ENCODE peak calls at places on chromosome 14, in four cellular contexts. S, U, O and P are unnamed samples.
A peak's percentile ranks its signal among the peaks of the same experiment; 100 is the strongest.

GRCh38 chr14:75306917-75307699 is 28.5 kb downstream of the FOS start:
- DNase-seq in S (no peak), U (peak; percentile 23), O (peak; percentile 26), P (no peak)

GRCh38 chr14:53152627-53152908 is 555 bp downstream of the DDHD1 start:
- DNase-seq in S (no peak), U (peak; percentile 27), O (no peak), P (no peak)

GRCh38 chr14:77243853-77244252 is 27.2 kb downstream of the NGB start:
- DNase-seq in S (no peak), U (no peak), O (no peak), P (no peak)

GRCh38 chr14:83372271-83372670 is 1838.6 kb upstream of the SEL1L start:
- DNase-seq in S (no peak), U (no peak), O (no peak), P (no peak)

GRCh38 chr14:37594916-37595808 is at the start of the genes FOXA1 and TTC6:
- DNase-seq in S (peak; percentile 96), U (peak; percentile 65), O (peak; percentile 31), P (no peak)

GRCh38 chr14:23169622-23170021 is 13.8 kb downstream of the SLC7A8 start:
- DNase-seq in S (no peak), U (no peak), O (no peak), P (no peak)

GRCh38 chr14:33959692-33960151 is 8.8 kb upstream of the EGLN3 start:
- DNase-seq in S (no peak), U (no peak), O (no peak), P (no peak)

GRCh38 chr14:73743431-73743931 is 29.3 kb upstream of the PNMA1 start:
- DNase-seq in S (no peak), U (no peak), O (no peak), P (no peak)

GRCh38 chr14:72998252-72998903 is 28.5 kb downstream of the ZFYVE1 start:
- DNase-seq in S (no peak), U (no peak), O (no peak), P (no peak)

GRCh38 chr14:75315143-75315542 is 36.5 kb downstream of the FOS start:
- DNase-seq in S (no peak), U (no peak), O (no peak), P (no peak)

GRCh38 chr14:30295980-30296379 is 263.0 kb upstream of the G2E3 start:
- DNase-seq in S (no peak), U (peak; percentile 9), O (no peak), P (no peak)

GRCh38 chr14:24883571-24883970 is 166.4 kb downstream of the STXBP6 start:
- DNase-seq in S (no peak), U (no peak), O (no peak), P (no peak)

DNA sequence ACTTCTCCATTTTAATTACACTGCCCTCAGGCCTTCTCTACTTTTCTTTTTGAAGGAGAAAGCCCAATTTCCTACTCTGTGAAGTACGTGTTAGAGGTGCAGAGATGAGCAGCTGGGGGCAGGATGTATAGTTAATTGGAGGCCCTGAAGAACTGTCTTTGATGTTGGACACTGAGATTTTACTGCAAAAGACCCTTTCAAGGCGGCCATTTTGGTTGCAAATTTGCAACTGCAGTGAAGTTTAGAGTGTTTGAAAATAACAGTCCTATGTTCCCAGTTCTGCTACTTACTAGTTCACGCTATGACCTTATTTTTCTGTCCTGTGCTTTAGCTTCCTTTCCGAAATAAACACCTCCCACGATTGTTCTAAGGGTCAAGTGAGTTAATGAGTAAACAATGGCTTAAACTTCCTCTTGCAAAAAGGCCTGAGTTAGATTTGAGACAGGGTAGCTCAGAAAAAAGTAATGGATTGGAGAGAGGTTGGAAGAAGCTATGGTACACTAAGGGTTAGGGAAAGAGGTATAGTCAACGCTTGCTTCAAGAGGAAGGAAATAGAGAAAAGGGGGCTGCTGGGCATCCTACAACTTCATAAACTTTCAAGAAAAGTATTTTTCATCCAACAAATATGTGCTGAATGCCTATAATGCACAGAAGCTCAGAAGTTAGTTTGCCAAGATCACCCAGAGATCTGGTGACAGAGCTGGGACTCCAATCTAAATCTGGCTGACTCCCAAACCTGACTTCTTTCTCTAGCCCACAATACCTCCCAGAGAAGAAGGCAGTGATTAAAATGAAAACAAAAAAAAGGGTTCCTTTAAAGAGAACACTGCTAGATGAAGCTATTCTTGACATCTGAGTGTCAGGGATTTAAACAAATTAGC is 26.4 kb upstream of the DICER1 start:
- DNase-seq in S (no peak), U (no peak), O (no peak), P (no peak)
- H3K27ac ChIP-seq in S (no peak overlapping the region), U (no peak overlapping the region), O (no peak overlapping the region), P (no peak overlapping the region)

DNA sequence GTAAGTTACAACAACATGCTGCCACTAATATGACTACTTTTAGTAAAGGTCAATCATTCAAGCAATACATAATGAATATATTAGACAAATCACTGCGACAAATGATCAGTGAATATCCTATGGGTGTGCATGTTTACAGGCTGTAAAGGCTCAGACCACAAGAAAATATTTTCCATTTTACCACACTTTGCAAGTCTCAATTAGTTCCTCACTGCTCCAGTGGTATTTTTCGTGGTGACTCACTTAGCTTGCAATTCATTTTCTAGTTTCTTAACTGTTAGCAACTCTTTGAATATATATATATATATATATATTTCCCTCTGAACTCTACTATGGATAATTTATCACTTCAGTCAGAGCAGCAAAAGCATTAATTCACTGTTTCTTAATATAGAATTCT is 96.9 kb downstream of the EML5 start:
- DNase-seq in S (no peak), U (no peak), O (no peak), P (no peak)
- TF ChIP-seq TCF7L2 in S (no peak), U (no peak), O (no peak), P (no peak)

DNA sequence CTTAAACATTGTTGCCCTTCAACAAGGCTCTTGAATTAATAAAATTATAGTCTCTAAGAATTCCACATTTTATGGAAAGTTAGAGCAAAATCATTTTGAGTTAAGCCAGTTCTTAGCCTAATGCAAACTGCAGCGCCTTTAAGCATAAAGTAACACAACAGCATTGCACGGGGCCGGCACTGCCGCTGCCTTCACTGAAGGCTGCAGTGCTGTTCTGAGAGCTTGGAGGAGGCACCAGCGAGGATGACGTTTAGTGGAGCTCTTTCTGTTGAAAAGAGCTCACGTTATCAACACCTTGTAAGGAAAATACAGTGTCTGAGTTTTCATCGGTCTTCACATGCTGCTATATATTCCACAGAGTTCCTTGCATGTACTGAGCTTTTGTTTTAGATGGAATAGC is 38.3 kb upstream of the DYNC1H1 start:
- DNase-seq in S (no peak), U (no peak), O (no peak), P (no peak)
- H3K27ac ChIP-seq in S (no peak overlapping the region), U (peak overlapping the region; percentile 29), O (no peak overlapping the region), P (no peak overlapping the region)

GRCh38 chr14:103562385-103563088 is at the start of the genes BAG5 and COA8:
- DNase-seq in S (peak; percentile 68), U (peak; percentile 82), O (peak; percentile 76), P (no peak)

GRCh38 chr14:103558071-103558882 is 4.2 kb downstream of the BAG5 start:
- DNase-seq in S (no peak), U (no peak), O (no peak), P (no peak)

GRCh38 chr14:103563089-103563620 is 395 bp downstream of the COA8 start:
- DNase-seq in S (peak; percentile 57), U (peak; percentile 73), O (peak; percentile 42), P (no peak)

GRCh38 chr14:103562135-103562384 is 397 bp downstream of the BAG5 start:
- DNase-seq in S (no peak), U (no peak), O (no peak), P (no peak)

GRCh38 chr14:103561381-103562134 is 899 bp downstream of the BAG5 start:
- DNase-seq in S (peak; percentile 27), U (no peak), O (no peak), P (no peak)
- TF ChIP-seq TCF7L2 in S (no peak), U (no peak), O (no peak), P (no peak)

GRCh38 chr14:103887170-103887501 is 39.8 kb upstream of the PPP1R13B start:
- DNase-seq in S (no peak), U (no peak), O (no peak), P (no peak)

GRCh38 chr14:103887557-103888115 is 40.3 kb upstream of the PPP1R13B start:
- DNase-seq in S (no peak), U (no peak), O (no peak), P (no peak)

GRCh38 chr14:103885509-103885932 is 38.1 kb upstream of the PPP1R13B start:
- DNase-seq in S (no peak), U (no peak), O (no peak), P (no peak)

GRCh38 chr14:103884854-103885253 is 37.5 kb upstream of the PPP1R13B start:
- DNase-seq in S (no peak), U (no peak), O (no peak), P (no peak)

DNA sequence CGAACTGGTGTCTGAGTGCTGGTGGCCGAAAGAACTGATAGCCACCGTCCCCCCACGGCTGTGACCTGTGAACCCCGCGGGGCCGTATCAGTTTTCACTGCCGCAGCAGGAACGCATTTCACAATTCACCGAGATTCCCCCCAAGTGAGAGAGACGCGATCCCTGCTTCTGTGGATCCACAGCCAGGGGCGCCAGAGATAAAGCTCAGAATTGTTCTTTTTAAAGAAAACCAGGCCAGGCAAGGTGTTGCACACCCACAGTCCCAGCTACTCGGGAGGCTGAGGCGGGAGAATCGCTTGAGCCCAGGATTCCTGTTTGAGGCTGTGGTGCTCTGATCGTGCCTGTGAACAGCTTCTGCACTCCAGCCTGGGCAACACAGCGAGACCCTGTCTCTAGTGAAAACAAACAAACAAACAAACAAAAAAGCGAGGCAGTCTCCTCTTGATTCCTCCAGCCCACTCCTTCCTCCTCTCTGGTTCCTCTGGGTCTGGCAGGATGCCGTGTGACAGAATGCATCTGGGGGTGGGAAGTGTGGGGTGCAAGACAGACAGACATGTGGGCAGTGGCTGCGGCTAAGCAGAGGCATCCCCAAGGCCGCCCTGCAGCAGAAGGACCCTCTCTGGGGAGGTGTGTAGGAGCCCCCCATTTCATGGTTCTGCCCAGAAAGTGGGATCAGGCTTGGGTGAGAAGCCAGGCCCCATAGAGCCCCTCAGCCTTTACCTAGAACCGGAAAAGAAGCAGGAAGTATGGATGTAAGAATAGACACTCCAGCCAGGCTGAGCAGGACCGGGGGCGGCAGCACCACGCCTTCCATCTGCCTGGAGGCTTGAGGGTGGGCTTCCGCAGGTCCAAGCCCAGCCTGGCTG is 39.2 kb upstream of the PPP1R13B start:
- DNase-seq in S (peak; percentile 76), U (peak; percentile 32), O (no peak), P (no peak)
- H3K27ac ChIP-seq in S (peak overlapping the region; percentile 62), U (no peak overlapping the region), O (no peak overlapping the region), P (no peak overlapping the region)

DNA sequence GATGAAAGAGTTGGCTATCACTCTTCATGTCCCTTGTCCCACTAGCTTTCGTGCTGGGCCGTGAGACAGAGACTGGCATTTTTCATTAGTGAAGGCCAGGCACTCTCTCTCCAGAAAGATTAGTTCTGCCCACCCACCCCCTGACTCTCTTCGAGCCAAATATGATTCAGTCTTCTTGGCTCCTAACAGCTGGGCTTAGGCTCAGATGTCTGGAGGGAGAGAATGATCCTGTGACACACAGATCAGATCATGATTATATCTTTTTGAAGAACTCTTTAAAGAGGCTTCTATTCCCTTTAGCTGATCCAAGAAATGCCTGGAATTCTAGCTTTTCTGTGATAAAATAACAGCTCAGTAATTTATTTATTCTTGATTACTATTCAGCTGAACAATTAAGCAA is 5.2 kb upstream of the GNG2 start:
- DNase-seq in S (no peak), U (no peak), O (no peak), P (no peak)
- TF ChIP-seq TCF7L2 in S (no peak), U (no peak), O (no peak), P (no peak)

GRCh38 chr14:91244501-91244901 is at the start of gene GPR68:
- DNase-seq in S (no peak), U (no peak), O (no peak), P (no peak)
- H3K27ac ChIP-seq in S (no peak within 1 kb of the TSS), U (no peak within 1 kb of the TSS), O (no peak within 1 kb of the TSS), P (no peak within 1 kb of the TSS)

GRCh38 chr14:99267871-99268775 is 3.9 kb downstream of the BCL11B start:
- DNase-seq in S (no peak), U (no peak), O (no peak), P (no peak)
- TF ChIP-seq TCF7L2 in S (no peak), U (no peak), O (no peak), P (no peak)